ENCODE peak calls at places on chromosome X, in seven cellular contexts. One of them, this sample, is unnamed. For H3K4me1, the result is how much of the 10 kb centered on the place peaks cover.

GRCh38 chrX:41333744-41333993 is 293 bp upstream of the DDX3X start:
- DNase-seq in tibial artery: no peak
- DNase-seq in upper lobe of right lung: no peak
- DNase-seq in neural progenitor cell: peak
- DNase-seq in SK-N-SH: no peak
- DNase-seq in spleen: no peak
- DNase-seq in ovary: peak
- DNase-seq in this sample: peak

GRCh38 chrX:70504772-70505450 is 60.3 kb downstream of the DLG3 start:
- DNase-seq in ovary: no peak
- DNase-seq in neural progenitor cell: no peak
- DNase-seq in spleen: no peak
- DNase-seq in tibial artery: no peak
- DNase-seq in upper lobe of right lung: no peak
- DNase-seq in SK-N-SH: no peak
- DNase-seq in this sample: no peak

GRCh38 chrX:30679369-30679768 is 26.1 kb downstream of the GK start:
- DNase-seq in SK-N-SH: no peak
- DNase-seq in ovary: no peak
- DNase-seq in spleen: no peak
- DNase-seq in neural progenitor cell: no peak
- DNase-seq in tibial artery: no peak
- DNase-seq in upper lobe of right lung: no peak
- DNase-seq in this sample: no peak

GRCh38 chrX:91434351-91435168 is at the start of gene PABPC5:
- DNase-seq in ovary: peak
- DNase-seq in SK-N-SH: peak
- DNase-seq in spleen: peak
- DNase-seq in neural progenitor cell: peak
- DNase-seq in upper lobe of right lung: peak
- DNase-seq in tibial artery: peak
- DNase-seq in this sample: peak

GRCh38 chrX:110665636-110666035 is 130.0 kb downstream of the CHRDL1 start:
- DNase-seq in SK-N-SH: peak
- DNase-seq in neural progenitor cell: peak
- DNase-seq in upper lobe of right lung: peak
- DNase-seq in spleen: no peak
- DNase-seq in tibial artery: no peak
- DNase-seq in ovary: no peak
- DNase-seq in this sample: peak

GRCh38 chrX:23783569-23784486 is 855 bp downstream of the SAT1 start:
- DNase-seq in upper lobe of right lung: no peak
- DNase-seq in tibial artery: no peak
- DNase-seq in spleen: no peak
- DNase-seq in ovary: no peak
- DNase-seq in SK-N-SH: no peak
- DNase-seq in neural progenitor cell: no peak
- DNase-seq in this sample: no peak

GRCh38 chrX:83339724-83340123 is 168.4 kb upstream of the POU3F4 start:
- DNase-seq in tibial artery: no peak
- DNase-seq in upper lobe of right lung: no peak
- DNase-seq in ovary: no peak
- DNase-seq in spleen: no peak
- DNase-seq in SK-N-SH: no peak
- DNase-seq in neural progenitor cell: no peak
- DNase-seq in this sample: no peak

GRCh38 chrX:25067271-25068172 is 51.8 kb upstream of the ARX start:
- DNase-seq in ovary: no peak
- DNase-seq in neural progenitor cell: no peak
- DNase-seq in upper lobe of right lung: no peak
- DNase-seq in SK-N-SH: no peak
- DNase-seq in tibial artery: no peak
- DNase-seq in spleen: no peak
- DNase-seq in this sample: no peak

GRCh38 chrX:129600981-129601424 is 53.8 kb downstream of the APLN start:
- DNase-seq in SK-N-SH: peak
- DNase-seq in spleen: no peak
- DNase-seq in upper lobe of right lung: no peak
- DNase-seq in neural progenitor cell: peak
- DNase-seq in tibial artery: no peak
- DNase-seq in ovary: no peak
- DNase-seq in this sample: peak

GRCh38 chrX:53686151-53686885 is at the start of gene HUWE1:
- DNase-seq in neural progenitor cell: peak
- DNase-seq in tibial artery: peak
- DNase-seq in SK-N-SH: peak
- DNase-seq in upper lobe of right lung: peak
- DNase-seq in ovary: peak
- DNase-seq in spleen: peak
- DNase-seq in this sample: peak

GRCh38 chrX:17812763-17813162 is 48.3 kb downstream of the RAI2 start:
- DNase-seq in spleen: no peak
- DNase-seq in neural progenitor cell: peak
- DNase-seq in ovary: no peak
- DNase-seq in upper lobe of right lung: no peak
- DNase-seq in SK-N-SH: peak
- DNase-seq in tibial artery: no peak
- DNase-seq in this sample: peak

GRCh38 chrX:30302957-30303356 is 6.2 kb downstream of the NR0B1 start:
- DNase-seq in neural progenitor cell: peak
- DNase-seq in spleen: no peak
- DNase-seq in tibial artery: no peak
- DNase-seq in SK-N-SH: no peak
- DNase-seq in upper lobe of right lung: no peak
- DNase-seq in ovary: no peak
- DNase-seq in this sample: peak

GRCh38 chrX:41036668-41037326 is 48.4 kb upstream of the USP9X start:
- DNase-seq in neural progenitor cell: no peak
- DNase-seq in tibial artery: no peak
- DNase-seq in SK-N-SH: no peak
- DNase-seq in spleen: no peak
- DNase-seq in upper lobe of right lung: no peak
- DNase-seq in ovary: no peak
- DNase-seq in this sample: no peak

GRCh38 chrX:31353095-31353494 is 281.3 kb upstream of the FTHL17 start:
- DNase-seq in neural progenitor cell: no peak
- DNase-seq in SK-N-SH: no peak
- DNase-seq in spleen: no peak
- DNase-seq in ovary: no peak
- DNase-seq in upper lobe of right lung: no peak
- DNase-seq in tibial artery: no peak
- DNase-seq in this sample: peak

GRCh38 chrX:70455366-70456202 is 10.9 kb downstream of the DLG3 start:
- DNase-seq in tibial artery: no peak
- DNase-seq in upper lobe of right lung: no peak
- DNase-seq in spleen: no peak
- DNase-seq in SK-N-SH: peak
- DNase-seq in ovary: no peak
- DNase-seq in neural progenitor cell: peak
- DNase-seq in this sample: no peak

GRCh38 chrX:66914082-66914481 is 275.2 kb upstream of the EDA2R start:
- DNase-seq in ovary: no peak
- DNase-seq in upper lobe of right lung: no peak
- DNase-seq in spleen: no peak
- DNase-seq in SK-N-SH: no peak
- DNase-seq in tibial artery: no peak
- DNase-seq in neural progenitor cell: peak
- DNase-seq in this sample: no peak

GRCh38 chrX:44735498-44735897 is 108.3 kb upstream of the DUSP21 start:
- DNase-seq in neural progenitor cell: no peak
- DNase-seq in spleen: no peak
- DNase-seq in ovary: no peak
- DNase-seq in SK-N-SH: no peak
- DNase-seq in upper lobe of right lung: no peak
- DNase-seq in tibial artery: no peak
- DNase-seq in this sample: no peak

GRCh38 chrX:17882680-17883079 is 21.6 kb upstream of the RAI2 start:
- DNase-seq in spleen: no peak
- DNase-seq in neural progenitor cell: no peak
- DNase-seq in SK-N-SH: no peak
- DNase-seq in upper lobe of right lung: no peak
- DNase-seq in ovary: no peak
- DNase-seq in tibial artery: no peak
- DNase-seq in this sample: no peak

GRCh38 chrX:41010188-41010846 is 74.9 kb upstream of the USP9X start:
- DNase-seq in upper lobe of right lung: peak
- DNase-seq in spleen: peak
- DNase-seq in neural progenitor cell: peak
- DNase-seq in SK-N-SH: peak
- DNase-seq in tibial artery: peak
- DNase-seq in ovary: peak
- DNase-seq in this sample: peak

GRCh38 chrX:18890724-18891560 is 93.0 kb downstream of the PHKA2 start:
- DNase-seq in spleen: peak
- DNase-seq in ovary: no peak
- DNase-seq in tibial artery: no peak
- DNase-seq in neural progenitor cell: no peak
- DNase-seq in SK-N-SH: no peak
- DNase-seq in upper lobe of right lung: no peak
- DNase-seq in this sample: no peak

GRCh38 chrX:24019448-24019847 is 7.5 kb downstream of the KLHL15 start:
- DNase-seq in upper lobe of right lung: no peak
- DNase-seq in tibial artery: no peak
- DNase-seq in SK-N-SH: no peak
- DNase-seq in neural progenitor cell: no peak
- DNase-seq in spleen: no peak
- DNase-seq in ovary: no peak
- DNase-seq in this sample: no peak

GRCh38 chrX:11632732-11633131 is 33.0 kb downstream of the ARHGAP6 start:
- DNase-seq in spleen: no peak
- DNase-seq in upper lobe of right lung: no peak
- DNase-seq in neural progenitor cell: peak
- DNase-seq in SK-N-SH: no peak
- DNase-seq in tibial artery: no peak
- DNase-seq in ovary: no peak
- DNase-seq in this sample: no peak

GRCh38 chrX:21725498-21725897 is 32.4 kb downstream of the SMPX start:
- DNase-seq in spleen: no peak
- DNase-seq in neural progenitor cell: peak
- DNase-seq in upper lobe of right lung: no peak
- DNase-seq in tibial artery: no peak
- DNase-seq in SK-N-SH: peak
- DNase-seq in ovary: no peak
- DNase-seq in this sample: no peak
- H3K27ac ChIP-seq in spleen: no peak
- H3K27ac ChIP-seq in neural progenitor cell: no peak
- H3K27ac ChIP-seq in upper lobe of right lung: no peak
- H3K27ac ChIP-seq in tibial artery: no peak
- H3K27ac ChIP-seq in SK-N-SH: no peak
- H3K27ac ChIP-seq in ovary: no peak
- H3K27ac ChIP-seq in this sample: peak

DNA sequence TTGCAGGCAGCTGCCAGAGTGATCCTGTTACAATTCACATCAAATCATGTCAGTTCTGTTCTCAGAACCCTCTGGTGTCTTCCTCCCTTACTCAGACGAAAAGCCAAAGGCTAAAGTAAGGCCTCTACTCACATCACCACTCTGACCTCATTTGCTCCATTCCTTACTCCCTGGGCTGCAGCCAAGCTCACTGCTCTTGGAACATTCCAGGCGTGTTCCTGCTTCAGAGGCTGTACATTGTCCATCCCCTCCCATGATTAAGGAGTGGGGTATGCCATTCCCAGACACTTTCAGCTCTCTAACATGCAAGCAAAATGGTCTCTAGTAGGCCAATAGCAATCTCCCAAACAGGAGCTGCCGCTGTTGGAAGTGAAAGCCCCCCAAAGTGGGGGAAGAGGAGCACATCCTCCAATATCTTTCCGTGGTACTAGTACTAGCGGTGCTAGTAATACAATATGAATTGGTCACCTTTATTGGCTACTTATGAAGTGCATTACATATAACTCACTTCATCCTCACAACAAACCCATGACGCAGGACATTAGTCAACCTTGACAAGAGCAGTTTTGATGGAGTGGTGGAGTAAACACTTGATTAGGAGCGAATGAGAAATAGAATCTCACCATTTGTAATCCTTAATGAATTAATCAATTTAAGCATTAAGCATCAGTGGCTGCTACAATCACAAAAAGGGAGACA is 15.0 kb downstream of the GAB3 start:
- DNase-seq in SK-N-SH: no peak
- DNase-seq in neural progenitor cell: no peak
- DNase-seq in ovary: no peak
- DNase-seq in upper lobe of right lung: peak
- DNase-seq in spleen: no peak
- DNase-seq in tibial artery: peak
- DNase-seq in this sample: no peak
- H3K4me1 ChIP-seq in SK-N-SH: under half
- H3K4me1 ChIP-seq in neural progenitor cell: under half
- H3K4me1 ChIP-seq in ovary: under half
- H3K4me1 ChIP-seq in upper lobe of right lung: half or more
- H3K4me1 ChIP-seq in spleen: half or more
- H3K4me1 ChIP-seq in tibial artery: under half
- H3K4me1 ChIP-seq in this sample: under half

GRCh38 chrX:150643271-150643670 is 49.9 kb upstream of the MTMR1 start:
- DNase-seq in upper lobe of right lung: no peak
- DNase-seq in spleen: no peak
- DNase-seq in ovary: no peak
- DNase-seq in SK-N-SH: no peak
- DNase-seq in tibial artery: no peak
- DNase-seq in neural progenitor cell: no peak
- DNase-seq in this sample: no peak
- TF ChIP-seq CTCF in upper lobe of right lung: no peak
- TF ChIP-seq CTCF in spleen: no peak
- TF ChIP-seq CTCF in ovary: no peak
- TF ChIP-seq CTCF in SK-N-SH: peak
- TF ChIP-seq CTCF in tibial artery: no peak
- TF ChIP-seq CTCF in neural progenitor cell: no peak
- TF ChIP-seq CTCF in this sample: peak

DNA sequence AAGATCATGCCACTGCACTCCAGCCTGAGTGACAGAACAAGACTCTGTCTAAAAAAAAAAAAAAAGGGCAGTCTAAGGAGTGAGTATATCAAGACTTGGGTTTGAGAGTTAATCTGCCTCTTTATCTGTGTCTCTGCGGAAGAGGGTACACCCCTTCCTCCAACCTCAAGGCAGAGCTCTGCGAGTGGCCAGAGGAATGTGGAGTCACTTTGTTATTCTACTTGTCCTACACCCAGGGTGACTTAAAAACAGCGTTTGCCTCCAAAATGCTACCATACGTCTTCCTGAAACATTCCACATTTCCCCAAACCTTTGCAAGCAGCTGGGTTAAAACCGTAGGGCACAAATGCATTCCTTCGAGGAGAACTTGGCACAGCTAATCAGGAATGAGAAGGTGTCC is 199.9 kb downstream of the SHOX start:
- DNase-seq in neural progenitor cell: no peak
- DNase-seq in SK-N-SH: no peak
- DNase-seq in spleen: no peak
- DNase-seq in upper lobe of right lung: no peak
- DNase-seq in ovary: no peak
- DNase-seq in tibial artery: no peak
- DNase-seq in this sample: no peak
- H3K27ac ChIP-seq in neural progenitor cell: no peak
- H3K27ac ChIP-seq in SK-N-SH: no peak
- H3K27ac ChIP-seq in spleen: no peak
- H3K27ac ChIP-seq in upper lobe of right lung: no peak
- H3K27ac ChIP-seq in ovary: no peak
- H3K27ac ChIP-seq in tibial artery: no peak
- H3K27ac ChIP-seq in this sample: no peak

This sample was measured in cardiac muscle cell.